ENCODE peak calls at places on chromosomes 12 and 14, in nine cellular contexts. One of them, this sample, is unnamed.

GRCh38 chr12:13044859-13045384 is 741 bp downstream of the FAM234B start:
- DNase-seq in stomach: no peak
- DNase-seq in endothelial cell: no peak
- DNase-seq in iPS-NIHi11: peak; percentile 27
- DNase-seq in NCI-H2171 treated with DMSO at 0.1 percent for 48 hours: peak; percentile 8
- DNase-seq in esophagus squamous epithelium: no peak
- DNase-seq in ecto neural progenitor cell: peak; percentile 52
- DNase-seq in neural progenitor cell: no peak
- DNase-seq in BE2C: no peak
- DNase-seq in this sample: no peak

GRCh38 chr12:101939856-101940265 is 62.5 kb downstream of the DRAM1 start:
- DNase-seq in stomach: peak; percentile 60
- DNase-seq in endothelial cell: peak; percentile 59
- DNase-seq in iPS-NIHi11: peak; percentile 75
- DNase-seq in NCI-H2171 treated with DMSO at 0.1 percent for 48 hours: peak; percentile 77
- DNase-seq in esophagus squamous epithelium: no peak
- DNase-seq in ecto neural progenitor cell: peak; percentile 68
- DNase-seq in neural progenitor cell: peak; percentile 84
- DNase-seq in BE2C: peak; percentile 58
- DNase-seq in this sample: peak; percentile 80

GRCh38 chr14:34833545-34834523 is 41.3 kb downstream of the BAZ1A start:
- DNase-seq in stomach: no peak
- DNase-seq in endothelial cell: no peak
- DNase-seq in iPS-NIHi11: no peak
- DNase-seq in NCI-H2171 treated with DMSO at 0.1 percent for 48 hours: no peak
- DNase-seq in esophagus squamous epithelium: no peak
- DNase-seq in ecto neural progenitor cell: no peak
- DNase-seq in neural progenitor cell: no peak
- DNase-seq in BE2C: no peak
- DNase-seq in this sample: no peak

GRCh38 chr14:78448483-78449094 is 278.4 kb downstream of the NRXN3 start:
- DNase-seq in stomach: peak; percentile 53
- DNase-seq in endothelial cell: peak; percentile 73
- DNase-seq in iPS-NIHi11: peak; percentile 78
- DNase-seq in NCI-H2171 treated with DMSO at 0.1 percent for 48 hours: peak; percentile 48
- DNase-seq in esophagus squamous epithelium: no peak
- DNase-seq in ecto neural progenitor cell: peak; percentile 78
- DNase-seq in neural progenitor cell: peak; percentile 71
- DNase-seq in BE2C: peak; percentile 50
- DNase-seq in this sample: peak; percentile 71

GRCh38 chr14:50533314-50533705 is 941 bp upstream of the MAP4K5 start:
- DNase-seq in stomach: no peak
- DNase-seq in endothelial cell: no peak
- DNase-seq in iPS-NIHi11: no peak
- DNase-seq in NCI-H2171 treated with DMSO at 0.1 percent for 48 hours: no peak
- DNase-seq in esophagus squamous epithelium: no peak
- DNase-seq in ecto neural progenitor cell: no peak
- DNase-seq in neural progenitor cell: no peak
- DNase-seq in BE2C: no peak
- DNase-seq in this sample: no peak

GRCh38 chr12:60070541-60070940 is 474.7 kb downstream of the SLC16A7 start:
- DNase-seq in stomach: no peak
- DNase-seq in endothelial cell: no peak
- DNase-seq in iPS-NIHi11: no peak
- DNase-seq in NCI-H2171 treated with DMSO at 0.1 percent for 48 hours: no peak
- DNase-seq in esophagus squamous epithelium: no peak
- DNase-seq in ecto neural progenitor cell: no peak
- DNase-seq in neural progenitor cell: no peak
- DNase-seq in BE2C: no peak
- DNase-seq in this sample: no peak

GRCh38 chr14:75999511-76000190 is 14.1 kb downstream of the IFT43 start:
- DNase-seq in stomach: no peak
- DNase-seq in endothelial cell: no peak
- DNase-seq in iPS-NIHi11: no peak
- DNase-seq in NCI-H2171 treated with DMSO at 0.1 percent for 48 hours: no peak
- DNase-seq in esophagus squamous epithelium: no peak
- DNase-seq in ecto neural progenitor cell: no peak
- DNase-seq in neural progenitor cell: no peak
- DNase-seq in BE2C: no peak
- DNase-seq in this sample: no peak

GRCh38 chr12:53989227-53990113 is 4.5 kb downstream of the HOXC10 start:
- DNase-seq in stomach: no peak
- DNase-seq in endothelial cell: no peak
- DNase-seq in iPS-NIHi11: no peak
- DNase-seq in NCI-H2171 treated with DMSO at 0.1 percent for 48 hours: no peak
- DNase-seq in esophagus squamous epithelium: no peak
- DNase-seq in ecto neural progenitor cell: no peak
- DNase-seq in neural progenitor cell: peak; percentile 71
- DNase-seq in BE2C: peak; percentile 58
- DNase-seq in this sample: peak; percentile 60

GRCh38 chr12:88111074-88111652 is 30.7 kb downstream of the CEP290 start:
- DNase-seq in stomach: no peak
- DNase-seq in endothelial cell: no peak
- DNase-seq in iPS-NIHi11: peak; percentile 5
- DNase-seq in NCI-H2171 treated with DMSO at 0.1 percent for 48 hours: peak; percentile 41
- DNase-seq in esophagus squamous epithelium: no peak
- DNase-seq in ecto neural progenitor cell: no peak
- DNase-seq in neural progenitor cell: peak; percentile 8
- DNase-seq in BE2C: no peak
- DNase-seq in this sample: peak; percentile 36

GRCh38 chr14:22928237-22929103 is 706 bp downstream of the PRMT5 start:
- DNase-seq in stomach: no peak
- DNase-seq in endothelial cell: no peak
- DNase-seq in iPS-NIHi11: no peak
- DNase-seq in NCI-H2171 treated with DMSO at 0.1 percent for 48 hours: no peak
- DNase-seq in esophagus squamous epithelium: no peak
- DNase-seq in ecto neural progenitor cell: no peak
- DNase-seq in neural progenitor cell: peak; percentile 9
- DNase-seq in BE2C: no peak
- DNase-seq in this sample: peak; percentile 11

GRCh38 chr12:121285856-121286255 is 10.7 kb downstream of the CAMKK2 start:
- DNase-seq in stomach: no peak
- DNase-seq in endothelial cell: no peak
- DNase-seq in iPS-NIHi11: no peak
- DNase-seq in NCI-H2171 treated with DMSO at 0.1 percent for 48 hours: no peak
- DNase-seq in esophagus squamous epithelium: no peak
- DNase-seq in ecto neural progenitor cell: no peak
- DNase-seq in neural progenitor cell: no peak
- DNase-seq in BE2C: no peak
- DNase-seq in this sample: no peak

GRCh38 chr12:107891967-107892366 is 117.5 kb downstream of the ASCL4 start:
- DNase-seq in stomach: no peak
- DNase-seq in endothelial cell: peak; percentile 34
- DNase-seq in iPS-NIHi11: peak; percentile 54
- DNase-seq in NCI-H2171 treated with DMSO at 0.1 percent for 48 hours: no peak
- DNase-seq in esophagus squamous epithelium: no peak
- DNase-seq in ecto neural progenitor cell: no peak
- DNase-seq in neural progenitor cell: peak; percentile 56
- DNase-seq in BE2C: no peak
- DNase-seq in this sample: peak; percentile 47

GRCh38 chr14:59464651-59465569 is at the start of gene GPR135:
- DNase-seq in stomach: peak; percentile 67
- DNase-seq in endothelial cell: peak; percentile 66
- DNase-seq in iPS-NIHi11: peak; percentile 83
- DNase-seq in NCI-H2171 treated with DMSO at 0.1 percent for 48 hours: peak; percentile 70
- DNase-seq in esophagus squamous epithelium: no peak
- DNase-seq in ecto neural progenitor cell: peak; percentile 83
- DNase-seq in neural progenitor cell: peak; percentile 89
- DNase-seq in BE2C: peak; percentile 78
- DNase-seq in this sample: no peak

This sample was measured in NCI-H82.